ENCODE peak calls at places on chromosome X, in five cellular contexts. I, T, K, X and M are unnamed samples.

GRCh38 chrX:14672611-14673172 is 143.4 kb downstream of the GLRA2 start:
- DNase-seq in I (no peak), T (no peak), K (no peak), X (no peak), M (no peak)

GRCh38 chrX:56343231-56343630 is 111.1 kb downstream of the KLF8 start:
- DNase-seq in I (peak; percentile 5), T (no peak), K (no peak), X (no peak), M (no peak)

GRCh38 chrX:12360991-12361598 is 222.8 kb downstream of the FRMPD4 start:
- DNase-seq in I (no peak), T (no peak), K (no peak), X (no peak), M (no peak)

GRCh38 chrX:108537005-108537404 is 97.4 kb downstream of the COL4A5 start:
- DNase-seq in I (peak; percentile 61), T (peak; percentile 26), K (no peak), X (peak; percentile 24), M (no peak)

GRCh38 chrX:1105671-1106419 is 106.6 kb downstream of the CRLF2 start:
- DNase-seq in I (peak; percentile 21), T (no peak), K (no peak), X (no peak), M (no peak)

GRCh38 chrX:13489451-13489850 is 80.0 kb upstream of the EGFL6 start:
- DNase-seq in I (no peak), T (no peak), K (peak; percentile 84), X (no peak), M (no peak)

GRCh38 chrX:18353931-18354368 is 538 bp downstream of the SCML2 start:
- DNase-seq in I (peak; percentile 70), T (no peak), K (no peak), X (peak; percentile 47), M (peak; percentile 70)

GRCh38 chrX:5409106-5409505 is 819.6 kb downstream of the NLGN4X start:
- DNase-seq in I (no peak), T (no peak), K (no peak), X (no peak), M (no peak)

GRCh38 chrX:106927700-106928099 is 7.5 kb downstream of the CLDN2 start:
- DNase-seq in I (no peak), T (no peak), K (no peak), X (no peak), M (no peak)

GRCh38 chrX:151370906-151371305 is 26.1 kb upstream of the VMA21 start:
- DNase-seq in I (peak; percentile 66), T (no peak), K (no peak), X (peak; percentile 12), M (no peak)

GRCh38 chrX:111914398-111915092 is 38.6 kb downstream of the TRPC5OS start:
- DNase-seq in I (no peak), T (no peak), K (no peak), X (no peak), M (no peak)

GRCh38 chrX:125203379-125203736 is 116.3 kb upstream of the TEX13C start:
- DNase-seq in I (peak; percentile 40), T (no peak), K (peak; percentile 57), X (peak; percentile 19), M (no peak)

GRCh38 chrX:49212861-49213260 is 12.9 kb upstream of the SYP start:
- DNase-seq in I (no peak), T (no peak), K (no peak), X (no peak), M (no peak)

GRCh38 chrX:102957751-102958150 is 20.7 kb downstream of the RAB40AL start:
- DNase-seq in I (no peak), T (no peak), K (no peak), X (no peak), M (no peak)

GRCh38 chrX:15947648-15948317 is 93.2 kb upstream of the AP1S2 start:
- DNase-seq in I (peak; percentile 81), T (no peak), K (no peak), X (peak; percentile 17), M (no peak)

GRCh38 chrX:66638591-66639500 is at the start of gene EDA2R:
- DNase-seq in I (peak; percentile 83), T (peak; percentile 67), K (no peak), X (peak; percentile 30), M (no peak)

GRCh38 chrX:16666541-16666940 is 16.6 kb downstream of the S100G start:
- DNase-seq in I (peak; percentile 7), T (no peak), K (no peak), X (no peak), M (no peak)

GRCh38 chrX:31099536-31100090 is 27.8 kb upstream of the FTHL17 start:
- DNase-seq in I (no peak), T (peak; percentile 39), K (no peak), X (no peak), M (no peak)

GRCh38 chrX:131828482-131828881 is 194.6 kb upstream of the STK26 start:
- DNase-seq in I (no peak), T (no peak), K (no peak), X (no peak), M (no peak)

GRCh38 chrX:72131317-72132294 is at the start of gene RTL5:
- DNase-seq in I (peak; percentile 91), T (peak; percentile 66), K (peak; percentile 92), X (peak; percentile 55), M (peak; percentile 82)

DNA sequence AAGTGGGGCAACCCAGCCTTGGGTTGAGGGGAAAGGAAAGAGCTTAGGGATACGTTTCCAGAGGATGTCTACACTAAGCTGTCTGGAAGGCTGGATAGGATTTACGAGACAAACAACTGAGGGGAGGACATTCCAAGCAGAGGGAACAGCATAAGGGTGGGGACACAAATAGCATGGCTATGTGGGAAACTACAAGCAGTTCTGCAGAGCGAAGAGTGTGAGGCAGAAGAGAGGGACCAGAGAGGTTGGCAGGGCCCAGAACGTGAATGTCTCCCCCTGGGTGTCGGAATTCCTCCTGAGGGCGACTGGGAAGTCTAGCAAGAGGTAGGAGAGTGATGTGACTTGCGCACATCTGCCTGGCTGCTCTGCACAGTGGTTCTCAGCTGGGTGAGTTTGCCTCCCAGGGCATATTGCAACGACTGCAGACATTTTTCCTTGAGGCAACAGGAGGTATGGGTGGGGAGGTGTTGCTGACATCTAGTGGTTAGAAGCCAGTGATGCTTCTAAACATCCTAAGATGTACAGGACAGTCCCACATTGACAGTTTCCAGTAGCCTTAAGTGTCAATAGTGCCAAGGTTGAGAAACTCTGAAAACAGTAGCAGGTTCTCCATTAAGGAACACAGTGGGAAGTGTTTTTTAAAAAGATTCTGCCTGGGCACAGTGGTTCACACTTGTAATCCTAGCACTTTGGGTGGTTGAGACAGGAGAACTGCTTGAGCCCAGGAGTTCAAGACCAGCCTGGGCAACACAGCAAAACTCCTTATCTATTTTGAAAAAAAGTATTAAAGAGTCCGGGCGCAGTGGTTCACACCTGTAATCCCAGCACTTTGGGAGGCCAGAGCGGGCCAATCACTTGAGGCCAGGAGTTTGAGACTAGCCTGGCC is 9.2 kb downstream of the NDUFA1 start:
- DNase-seq in I (peak; percentile 52), T (peak; percentile 73), K (no peak), X (peak; percentile 18), M (no peak)
- TF ChIP-seq CTCF in I (peak; percentile 54), T (peak; percentile 68), K (peak; percentile 53), X (peak; percentile 29), M (peak; percentile 71)

GRCh38 chrX:118824173-118824782 is 654 bp downstream of the ZCCHC12 start:
- DNase-seq in I (peak; percentile 39), T (no peak), K (no peak), X (peak; percentile 22), M (no peak)
- TF ChIP-seq CTCF in I (no peak), T (no peak), K (no peak), X (no peak), M (no peak)

DNA sequence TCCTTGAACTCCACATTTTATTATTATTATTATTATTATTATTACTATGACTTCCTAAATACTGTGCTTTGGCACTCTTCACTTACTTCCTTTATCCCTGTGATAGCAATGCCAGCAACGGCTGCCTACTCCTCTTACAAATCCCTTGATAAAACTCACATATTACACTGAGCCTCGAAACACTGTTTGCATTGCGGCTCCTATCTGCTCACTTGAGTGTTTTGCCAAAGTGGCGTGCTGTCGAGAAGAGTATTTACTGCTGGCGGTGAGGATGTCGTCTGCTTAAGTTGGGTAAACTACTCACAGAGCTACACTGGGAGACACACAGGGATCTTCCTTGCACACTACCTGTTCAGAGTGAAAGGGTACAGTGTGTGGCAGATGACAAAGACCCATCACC is 143.4 kb upstream of the VCX3A start:
- DNase-seq in I (no peak), T (no peak), K (no peak), X (no peak), M (no peak)
- TF ChIP-seq CTCF in I (no peak), T (no peak), K (no peak), X (no peak), M (no peak)

GRCh38 chrX:29285670-29286069 is 698.4 kb downstream of the IL1RAPL1 start:
- DNase-seq in I (no peak), T (no peak), K (no peak), X (no peak), M (no peak)
- TF ChIP-seq CTCF in I (no peak), T (no peak), K (no peak), X (no peak), M (no peak)

GRCh38 chrX:40465735-40466551 is 114.8 kb upstream of the ATP6AP2 start:
- DNase-seq in I (no peak), T (no peak), K (no peak), X (no peak), M (no peak)

GRCh38 chrX:40471965-40472648 is 108.7 kb upstream of the ATP6AP2 start:
- DNase-seq in I (peak; percentile 48), T (peak; percentile 47), K (no peak), X (no peak), M (no peak)

GRCh38 chrX:40470830-40471429 is 109.8 kb upstream of the ATP6AP2 start:
- DNase-seq in I (no peak), T (no peak), K (no peak), X (no peak), M (no peak)

GRCh38 chrX:40469316-40469715 is 111.5 kb upstream of the ATP6AP2 start:
- DNase-seq in I (no peak), T (no peak), K (no peak), X (no peak), M (no peak)

GRCh38 chrX:40468033-40468979 is 112.5 kb upstream of the ATP6AP2 start:
- DNase-seq in I (peak; percentile 72), T (peak; percentile 55), K (no peak), X (no peak), M (no peak)
- TF ChIP-seq CTCF in I (peak; percentile 44), T (peak; percentile 35), K (peak; percentile 20), X (no peak), M (peak; percentile 31)

DNA sequence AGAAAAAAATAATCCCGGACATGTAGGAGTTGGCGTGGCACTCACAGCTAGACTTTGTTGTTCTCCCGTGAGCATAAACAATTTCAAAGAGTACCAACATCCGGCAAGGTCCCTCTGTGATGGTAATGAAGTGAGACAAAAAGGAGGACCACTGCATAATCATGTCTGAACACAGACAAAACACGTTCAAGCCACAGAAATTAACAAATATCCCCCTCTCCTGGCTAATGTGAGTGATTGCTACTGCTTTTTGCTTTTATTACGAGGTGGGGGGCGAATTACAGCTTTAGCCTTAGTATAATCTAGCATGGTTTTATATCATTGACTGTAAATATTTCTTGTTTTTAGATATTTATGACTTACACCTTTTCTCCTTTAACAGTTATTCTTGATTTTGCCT is 118.5 kb downstream of the PLS3 start:
- DNase-seq in I (peak; percentile 54), T (peak; percentile 34), K (no peak), X (no peak), M (no peak)
- TF ChIP-seq CTCF in I (peak; percentile 57), T (peak; percentile 16), K (no peak), X (no peak), M (peak; percentile 74)

DNA sequence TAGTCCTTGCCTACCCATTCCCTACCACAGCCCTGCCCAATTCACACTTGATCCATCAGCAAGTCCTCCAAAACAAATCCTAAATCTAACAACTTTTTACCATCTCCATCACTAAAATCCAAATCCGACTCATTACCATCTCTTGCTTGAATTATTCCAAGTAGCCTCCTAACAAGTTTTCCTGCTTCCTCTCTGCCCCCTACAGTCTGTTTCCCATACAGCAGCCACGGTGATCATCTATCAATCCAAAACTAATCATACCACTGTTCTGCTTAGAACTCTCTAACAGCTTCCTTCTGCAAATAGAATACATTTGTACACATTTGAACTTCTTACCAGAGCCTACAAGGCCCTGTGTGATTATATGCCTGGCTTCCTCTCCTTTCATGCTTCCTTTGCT is 133.0 kb downstream of the SHROOM4 start:
- DNase-seq in I (peak; percentile 12), T (no peak), K (no peak), X (peak; percentile 38), M (no peak)
- TF ChIP-seq CTCF in I (peak; percentile 60), T (no peak), K (no peak), X (peak; percentile 57), M (peak; percentile 61)